ENCODE peak calls at places on chromosomes 11 and 22, in four cellular contexts. B is HL-60; S is CD8-positive, alpha-beta memory T cell; R is spleen. O is an unnamed sample.
A peak's percentile ranks its signal among the peaks of the same experiment; 100 is the strongest.

GRCh38 chr22:42794551-42795510 is 62.2 kb downstream of the ARFGAP3 start:
- DNase-seq in B (no peak), S (no peak), R (peak; percentile 80), O (no peak)

GRCh38 chr11:75946531-75947530 is 131.8 kb downstream of the UVRAG start:
- DNase-seq in B (no peak), S (no peak), R (no peak), O (no peak)

GRCh38 chr22:37843746-37844089 is 416 bp downstream of the ANKRD54 start:
- DNase-seq in B (no peak), S (no peak), R (peak; percentile 94), O (no peak)

GRCh38 chr22:49427341-49427740 is 400.3 kb downstream of the BRD1 start:
- DNase-seq in B (no peak), S (no peak), R (no peak), O (no peak)

GRCh38 chr11:122723576-122723975 is 68.1 kb downstream of the UBASH3B start:
- DNase-seq in B (no peak), S (no peak), R (no peak), O (no peak)

GRCh38 chr11:113151502-113151901 is 162.9 kb upstream of the TTC12 start:
- DNase-seq in B (no peak), S (no peak), R (no peak), O (no peak)

GRCh38 chr22:50260801-50261614 is 475 bp downstream of the MAPK12 start:
- DNase-seq in B (no peak), S (no peak), R (no peak), O (no peak)

GRCh38 chr11:120386318-120386717 is 50.1 kb downstream of the ARHGEF12 start:
- DNase-seq in B (no peak), S (no peak), R (no peak), O (no peak)

GRCh38 chr11:40062616-40063015 is 1396.8 kb downstream of the LRRC4C start:
- DNase-seq in B (no peak), S (no peak), R (no peak), O (no peak)

GRCh38 chr11:116976941-116977570 is 121.2 kb downstream of the SIK3 start:
- DNase-seq in B (no peak), S (no peak), R (no peak), O (no peak)

GRCh38 chr22:45073064-45073463 is 63.3 kb upstream of the PHF21B start:
- DNase-seq in B (no peak), S (no peak), R (no peak), O (no peak)

GRCh38 chr22:50327711-50328019 is 853 bp upstream of the DENND6B start:
- DNase-seq in B (no peak), S (no peak), R (no peak), O (no peak)

GRCh38 chr11:34809191-34810106 is 106.7 kb downstream of the APIP start:
- DNase-seq in B (no peak), S (no peak), R (no peak), O (no peak)

GRCh38 chr11:84526250-84526649 is 1100.9 kb downstream of the DLG2 start:
- DNase-seq in B (no peak), S (no peak), R (no peak), O (no peak)

GRCh38 chr11:45320366-45320765 is 34.2 kb upstream of the SYT13 start:
- DNase-seq in B (no peak), S (no peak), R (no peak), O (no peak)

GRCh38 chr11:65180877-65181568 is 705 bp upstream of the CAPN1 start:
- DNase-seq in B (peak; percentile 58), S (peak; percentile 47), R (peak; percentile 91), O (no peak)

GRCh38 chr11:95892892-95893570 is 30.9 kb downstream of the MTMR2 start:
- DNase-seq in B (no peak), S (no peak), R (no peak), O (no peak)

GRCh38 chr11:12139144-12139881 is 28.9 kb downstream of the MICAL2 start:
- DNase-seq in B (no peak), S (no peak), R (peak; percentile 61), O (no peak)

GRCh38 chr11:79244175-79244804 is 196.5 kb downstream of the TENM4 start:
- DNase-seq in B (no peak), S (no peak), R (no peak), O (no peak)

GRCh38 chr22:46044718-46045458 is 67.9 kb upstream of the WNT7B start:
- DNase-seq in B (no peak), S (peak; percentile 17), R (peak; percentile 90), O (no peak)

GRCh38 chr22:26565181-26565580 is 24.8 kb downstream of the TPST2 start:
- DNase-seq in B (no peak), S (no peak), R (no peak), O (no peak)

GRCh38 chr11:119694334-119694733 is 34.7 kb downstream of the NECTIN1 start:
- DNase-seq in B (no peak), S (no peak), R (no peak), O (no peak)

GRCh38 chr22:20965104-20965887 is 1.8 kb upstream of the AIFM3 start:
- DNase-seq in B (no peak), S (peak; percentile 17), R (peak; percentile 78), O (no peak)

GRCh38 chr11:68759991-68760390 is 8.7 kb upstream of the TESMIN start:
- DNase-seq in B (no peak), S (no peak), R (no peak), O (no peak)

GRCh38 chr22:46370584-46371373 is 35.3 kb downstream of the TRMU start:
- DNase-seq in B (no peak), S (peak; percentile 68), R (no peak), O (no peak)

GRCh38 chr11:110787680-110788079 is 75.4 kb upstream of the ARHGAP20 start:
- DNase-seq in B (no peak), S (no peak), R (no peak), O (no peak)

GRCh38 chr11:122197055-122197987 is 81.3 kb upstream of the BLID start:
- DNase-seq in B (no peak), S (no peak), R (no peak), O (no peak)

GRCh38 chr22:30252411-30253204 is 6.0 kb upstream of the LIF start:
- DNase-seq in B (no peak), S (no peak), R (peak; percentile 84), O (no peak)

DNA sequence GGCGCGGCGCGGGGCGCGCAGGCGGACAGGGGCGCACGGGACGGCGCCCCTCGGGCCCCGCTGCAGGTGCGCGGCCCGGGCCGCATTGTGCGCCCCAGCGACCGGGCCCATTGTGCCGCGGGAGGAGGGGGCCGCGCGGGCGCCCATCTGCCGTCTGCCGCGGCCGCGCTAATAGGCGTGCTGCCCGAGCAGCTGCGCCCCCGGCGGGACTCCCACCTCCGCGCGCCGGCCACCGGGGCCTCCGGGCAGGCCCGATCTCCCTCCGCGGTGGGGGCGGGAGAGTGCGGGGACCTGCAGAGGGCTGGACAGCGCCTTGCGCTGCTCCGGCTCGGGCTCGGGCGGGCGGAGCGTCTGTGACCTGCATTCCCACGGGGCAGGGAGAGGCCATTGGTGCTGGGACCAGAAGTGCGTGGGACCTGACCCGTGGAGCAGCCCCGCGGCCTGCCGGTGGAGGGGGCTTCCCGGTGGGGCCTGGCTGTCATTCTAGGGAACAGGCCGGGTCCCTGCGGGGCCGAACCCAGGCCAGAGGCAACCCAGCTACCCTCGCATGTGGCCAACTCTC is 950 bp downstream of the BRSK2 start:
- DNase-seq in B (no peak), S (no peak), R (peak; percentile 83), O (no peak)
- H3K4me3 ChIP-seq in B (no peak overlapping the region), S (no peak overlapping the region), R (no peak overlapping the region), O (no peak overlapping the region)

GRCh38 chr11:66844496-66845142 is 1.4 kb downstream of the RCE1 start:
- DNase-seq in B (no peak), S (no peak), R (peak; percentile 78), O (no peak)
- H3K4me3 ChIP-seq in B (peak overlapping the region; percentile 86), S (peak overlapping the region; percentile 91), R (no peak overlapping the region), O (peak overlapping the region; percentile 65)

GRCh38 chr11:70662691-70663098 is 264.4 kb downstream of the CTTN start:
- DNase-seq in B (no peak), S (no peak), R (no peak), O (no peak)
- H3K4me3 ChIP-seq in B (no peak overlapping the region), S (no peak overlapping the region), R (no peak overlapping the region), O (no peak overlapping the region)

DNA sequence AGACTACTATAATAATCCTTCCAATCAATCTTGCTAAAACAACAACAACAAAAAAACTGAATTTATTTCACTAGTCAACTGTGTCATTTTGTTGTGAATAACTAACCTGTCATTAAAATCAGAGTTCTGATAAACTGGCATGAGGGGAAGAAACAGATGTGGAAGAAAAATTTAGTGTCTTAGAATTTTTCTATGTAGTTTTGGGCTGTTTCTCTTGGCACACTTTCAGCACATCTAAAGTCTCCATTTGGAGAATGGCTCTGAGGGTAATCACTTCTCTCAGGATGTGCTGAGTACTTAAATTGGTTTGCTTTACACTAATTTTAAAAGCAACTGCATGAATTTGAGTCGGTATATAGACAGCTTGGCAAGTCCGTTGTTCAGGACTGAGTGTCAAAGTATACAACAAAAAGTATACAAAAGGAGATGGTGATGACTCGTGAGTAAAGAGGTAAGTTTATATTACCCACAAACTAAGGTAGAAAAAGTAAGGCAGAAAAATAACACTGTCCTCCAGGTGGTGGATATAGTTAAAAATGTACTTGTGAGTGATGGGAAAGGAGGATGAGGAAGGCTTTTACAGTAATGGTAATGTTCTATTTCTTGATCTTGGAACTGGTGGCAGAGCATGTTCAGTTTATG is 10.2 kb downstream of the HTATIP2 start:
- DNase-seq in B (no peak), S (no peak), R (no peak), O (no peak)
- H3K4me3 ChIP-seq in B (no peak overlapping the region), S (no peak overlapping the region), R (no peak overlapping the region), O (no peak overlapping the region)

O was measured in GM12864.